ENCODE peak calls at places on chromosomes 6 and 20, in five cellular contexts. One of them, this sample, is unnamed.
A peak's percentile ranks its signal among the peaks of the same experiment; 100 is the strongest.

GRCh38 chr6:126535138-126535537 is 195.2 kb downstream of the CENPW start:
- DNase-seq in HT1080: no peak
- DNase-seq in putamen: no peak
- DNase-seq in AG04450: no peak
- DNase-seq in GM03348: no peak
- DNase-seq in this sample: no peak

GRCh38 chr20:46051556-46052323 is 22.7 kb downstream of the SLC12A5 start:
- DNase-seq in HT1080: peak; percentile 55
- DNase-seq in GM03348: no peak
- DNase-seq in putamen: no peak
- DNase-seq in AG04450: no peak
- DNase-seq in this sample: no peak

GRCh38 chr20:2578430-2579192 is 42.2 kb downstream of the TMC2 start:
- DNase-seq in HT1080: no peak
- DNase-seq in AG04450: no peak
- DNase-seq in GM03348: no peak
- DNase-seq in putamen: no peak
- DNase-seq in this sample: no peak

GRCh38 chr6:137738931-137739504 is 128.0 kb upstream of the TNFAIP3 start:
- DNase-seq in AG04450: no peak
- DNase-seq in putamen: no peak
- DNase-seq in HT1080: no peak
- DNase-seq in GM03348: no peak
- DNase-seq in this sample: no peak

GRCh38 chr6:136914947-136915346 is 7.2 kb upstream of the SLC35D3 start:
- DNase-seq in AG04450: no peak
- DNase-seq in putamen: no peak
- DNase-seq in HT1080: no peak
- DNase-seq in GM03348: no peak
- DNase-seq in this sample: no peak

GRCh38 chr20:62551408-62552323 is 75.9 kb upstream of the GATA5 start:
- DNase-seq in GM03348: no peak
- DNase-seq in HT1080: no peak
- DNase-seq in putamen: no peak
- DNase-seq in AG04450: no peak
- DNase-seq in this sample: no peak

GRCh38 chr6:34979218-34979617 is 90.2 kb downstream of the ANKS1A start:
- DNase-seq in putamen: no peak
- DNase-seq in HT1080: no peak
- DNase-seq in AG04450: no peak
- DNase-seq in GM03348: no peak
- DNase-seq in this sample: no peak

GRCh38 chr6:132247381-132248159 is 153.7 kb downstream of the MOXD1 start:
- DNase-seq in HT1080: no peak
- DNase-seq in putamen: no peak
- DNase-seq in AG04450: no peak
- DNase-seq in GM03348: peak; percentile 25
- DNase-seq in this sample: no peak

GRCh38 chr20:6920991-6921613 is 153.6 kb downstream of the BMP2 start:
- DNase-seq in putamen: no peak
- DNase-seq in GM03348: no peak
- DNase-seq in AG04450: no peak
- DNase-seq in HT1080: no peak
- DNase-seq in this sample: peak; percentile 4

GRCh38 chr6:153613719-153614455 is 425.2 kb upstream of the OPRM1 start:
- DNase-seq in HT1080: no peak
- DNase-seq in GM03348: no peak
- DNase-seq in AG04450: no peak
- DNase-seq in putamen: no peak
- DNase-seq in this sample: no peak

GRCh38 chr6:26421259-26422144 is 18.8 kb upstream of the BTN3A3 start:
- DNase-seq in GM03348: peak; percentile 93
- DNase-seq in putamen: peak; percentile 83
- DNase-seq in HT1080: peak; percentile 91
- DNase-seq in AG04450: peak; percentile 78
- DNase-seq in this sample: peak; percentile 91

GRCh38 chr6:150452642-150453243 is 83.9 kb downstream of the IYD start:
- DNase-seq in putamen: no peak
- DNase-seq in AG04450: no peak
- DNase-seq in GM03348: no peak
- DNase-seq in HT1080: no peak
- DNase-seq in this sample: no peak

GRCh38 chr6:12939314-12939713 is 222.7 kb downstream of the PHACTR1 start:
- DNase-seq in HT1080: no peak
- DNase-seq in AG04450: no peak
- DNase-seq in GM03348: no peak
- DNase-seq in putamen: no peak
- DNase-seq in this sample: peak; percentile 22

GRCh38 chr20:4666001-4666470 is 55.7 kb upstream of the PRND start:
- DNase-seq in AG04450: no peak
- DNase-seq in GM03348: peak; percentile 25
- DNase-seq in HT1080: peak; percentile 97
- DNase-seq in putamen: no peak
- DNase-seq in this sample: no peak

GRCh38 chr20:9408422-9409300 is 105.7 kb upstream of the LAMP5 start:
- DNase-seq in HT1080: peak; percentile 21
- DNase-seq in AG04450: no peak
- DNase-seq in putamen: no peak
- DNase-seq in GM03348: peak; percentile 27
- DNase-seq in this sample: peak; percentile 12

GRCh38 chr20:14337400-14338171 is at the start of gene FLRT3:
- DNase-seq in HT1080: peak; percentile 96
- DNase-seq in putamen: peak; percentile 89
- DNase-seq in AG04450: peak; percentile 96
- DNase-seq in GM03348: peak; percentile 91
- DNase-seq in this sample: peak; percentile 97

GRCh38 chr20:35768731-35769664 is 2.8 kb upstream of the PHF20 start:
- DNase-seq in putamen: peak; percentile 74
- DNase-seq in GM03348: peak; percentile 84
- DNase-seq in HT1080: peak; percentile 97
- DNase-seq in AG04450: peak; percentile 94
- DNase-seq in this sample: peak; percentile 91

GRCh38 chr6:8810325-8810724 is 375.0 kb upstream of the SLC35B3 start:
- DNase-seq in GM03348: no peak
- DNase-seq in HT1080: no peak
- DNase-seq in AG04450: no peak
- DNase-seq in putamen: no peak
- DNase-seq in this sample: no peak

GRCh38 chr6:150230877-150231428 is 88.1 kb downstream of the PPP1R14C start:
- DNase-seq in putamen: no peak
- DNase-seq in HT1080: no peak
- DNase-seq in GM03348: no peak
- DNase-seq in AG04450: no peak
- DNase-seq in this sample: no peak

GRCh38 chr6:133888931-133889556 is at the start of gene TCF21:
- DNase-seq in GM03348: peak; percentile 23
- DNase-seq in AG04450: peak; percentile 76
- DNase-seq in putamen: no peak
- DNase-seq in HT1080: no peak
- DNase-seq in this sample: no peak

GRCh38 chr6:108714012-108714773 is 134.0 kb upstream of the ARMC2 start:
- DNase-seq in AG04450: no peak
- DNase-seq in putamen: no peak
- DNase-seq in HT1080: no peak
- DNase-seq in GM03348: peak; percentile 82
- DNase-seq in this sample: no peak

GRCh38 chr6:7048859-7049258 is 58.9 kb upstream of the RREB1 start:
- DNase-seq in AG04450: no peak
- DNase-seq in GM03348: no peak
- DNase-seq in HT1080: no peak
- DNase-seq in putamen: no peak
- DNase-seq in this sample: no peak

GRCh38 chr6:70673601-70674000 is 5.9 kb downstream of the SMAP1 start:
- DNase-seq in putamen: no peak
- DNase-seq in HT1080: peak; percentile 20
- DNase-seq in GM03348: peak; percentile 23
- DNase-seq in AG04450: no peak
- DNase-seq in this sample: no peak